ENCODE peak calls at places on chromosomes 11 and 22, in eight cellular contexts. One of them, this sample, is unnamed.

GRCh38 chr11:41983458-41983857 is 524.0 kb upstream of the LRRC4C start:
- DNase-seq in adrenal gland: no peak
- DNase-seq in Kasumi-1: no peak
- DNase-seq in dermis blood vessel endothelial cell: no peak
- DNase-seq in ELF-1: no peak
- DNase-seq in non-pigmented ciliary epithelial cell: no peak
- DNase-seq in AML-193: no peak
- DNase-seq in stimulated activated CD4-positive, alpha-beta T cell treated with anti-CD3 and anti-CD28 coated beads, Interleukin-12 subunit alpha, Interleukin-12 subunit beta, amount 100 ng/mL, for 24 hours: no peak
- DNase-seq in this sample: no peak

GRCh38 chr11:36033082-36033751 is 89.4 kb downstream of the LDLRAD3 start:
- DNase-seq in AML-193: no peak
- DNase-seq in adrenal gland: no peak
- DNase-seq in Kasumi-1: no peak
- DNase-seq in stimulated activated CD4-positive, alpha-beta T cell treated with anti-CD3 and anti-CD28 coated beads, Interleukin-12 subunit alpha, Interleukin-12 subunit beta, amount 100 ng/mL, for 24 hours: no peak
- DNase-seq in dermis blood vessel endothelial cell: no peak
- DNase-seq in non-pigmented ciliary epithelial cell: no peak
- DNase-seq in ELF-1: peak
- DNase-seq in this sample: no peak

GRCh38 chr11:75475767-75476650 is 43.0 kb upstream of the KLHL35 start:
- DNase-seq in stimulated activated CD4-positive, alpha-beta T cell treated with anti-CD3 and anti-CD28 coated beads, Interleukin-12 subunit alpha, Interleukin-12 subunit beta, amount 100 ng/mL, for 24 hours: no peak
- DNase-seq in non-pigmented ciliary epithelial cell: no peak
- DNase-seq in adrenal gland: no peak
- DNase-seq in dermis blood vessel endothelial cell: peak
- DNase-seq in Kasumi-1: peak
- DNase-seq in AML-193: no peak
- DNase-seq in ELF-1: no peak
- DNase-seq in this sample: no peak

GRCh38 chr11:14117632-14118031 is 155.1 kb downstream of the SPON1 start:
- DNase-seq in dermis blood vessel endothelial cell: no peak
- DNase-seq in AML-193: no peak
- DNase-seq in stimulated activated CD4-positive, alpha-beta T cell treated with anti-CD3 and anti-CD28 coated beads, Interleukin-12 subunit alpha, Interleukin-12 subunit beta, amount 100 ng/mL, for 24 hours: no peak
- DNase-seq in Kasumi-1: no peak
- DNase-seq in non-pigmented ciliary epithelial cell: no peak
- DNase-seq in ELF-1: no peak
- DNase-seq in adrenal gland: no peak
- DNase-seq in this sample: no peak

GRCh38 chr11:122784325-122785155 is 53.8 kb upstream of the CRTAM start:
- DNase-seq in ELF-1: no peak
- DNase-seq in Kasumi-1: no peak
- DNase-seq in AML-193: no peak
- DNase-seq in stimulated activated CD4-positive, alpha-beta T cell treated with anti-CD3 and anti-CD28 coated beads, Interleukin-12 subunit alpha, Interleukin-12 subunit beta, amount 100 ng/mL, for 24 hours: no peak
- DNase-seq in non-pigmented ciliary epithelial cell: peak
- DNase-seq in adrenal gland: peak
- DNase-seq in dermis blood vessel endothelial cell: peak
- DNase-seq in this sample: no peak

GRCh38 chr11:86524603-86525352 is 147.6 kb downstream of the ME3 start:
- DNase-seq in AML-193: no peak
- DNase-seq in ELF-1: no peak
- DNase-seq in stimulated activated CD4-positive, alpha-beta T cell treated with anti-CD3 and anti-CD28 coated beads, Interleukin-12 subunit alpha, Interleukin-12 subunit beta, amount 100 ng/mL, for 24 hours: no peak
- DNase-seq in Kasumi-1: no peak
- DNase-seq in adrenal gland: no peak
- DNase-seq in non-pigmented ciliary epithelial cell: no peak
- DNase-seq in dermis blood vessel endothelial cell: peak
- DNase-seq in this sample: no peak

GRCh38 chr11:112734207-112734606 is 227.0 kb upstream of the NCAM1 start:
- DNase-seq in stimulated activated CD4-positive, alpha-beta T cell treated with anti-CD3 and anti-CD28 coated beads, Interleukin-12 subunit alpha, Interleukin-12 subunit beta, amount 100 ng/mL, for 24 hours: no peak
- DNase-seq in non-pigmented ciliary epithelial cell: no peak
- DNase-seq in Kasumi-1: no peak
- DNase-seq in AML-193: no peak
- DNase-seq in dermis blood vessel endothelial cell: no peak
- DNase-seq in ELF-1: peak
- DNase-seq in adrenal gland: peak
- DNase-seq in this sample: no peak

GRCh38 chr22:42385691-42386090 is 46.5 kb downstream of the NFAM1 start:
- DNase-seq in dermis blood vessel endothelial cell: no peak
- DNase-seq in ELF-1: no peak
- DNase-seq in Kasumi-1: no peak
- DNase-seq in stimulated activated CD4-positive, alpha-beta T cell treated with anti-CD3 and anti-CD28 coated beads, Interleukin-12 subunit alpha, Interleukin-12 subunit beta, amount 100 ng/mL, for 24 hours: no peak
- DNase-seq in AML-193: no peak
- DNase-seq in non-pigmented ciliary epithelial cell: no peak
- DNase-seq in adrenal gland: no peak
- DNase-seq in this sample: no peak

GRCh38 chr22:39524753-39525657 is 4.6 kb downstream of the ATF4 start:
- DNase-seq in AML-193: no peak
- DNase-seq in dermis blood vessel endothelial cell: no peak
- DNase-seq in stimulated activated CD4-positive, alpha-beta T cell treated with anti-CD3 and anti-CD28 coated beads, Interleukin-12 subunit alpha, Interleukin-12 subunit beta, amount 100 ng/mL, for 24 hours: no peak
- DNase-seq in Kasumi-1: no peak
- DNase-seq in ELF-1: peak
- DNase-seq in adrenal gland: no peak
- DNase-seq in non-pigmented ciliary epithelial cell: no peak
- DNase-seq in this sample: no peak

GRCh38 chr11:44566952-44567875 is 1.8 kb downstream of the CD82 start:
- DNase-seq in ELF-1: no peak
- DNase-seq in dermis blood vessel endothelial cell: no peak
- DNase-seq in stimulated activated CD4-positive, alpha-beta T cell treated with anti-CD3 and anti-CD28 coated beads, Interleukin-12 subunit alpha, Interleukin-12 subunit beta, amount 100 ng/mL, for 24 hours: peak
- DNase-seq in AML-193: peak
- DNase-seq in Kasumi-1: no peak
- DNase-seq in adrenal gland: no peak
- DNase-seq in non-pigmented ciliary epithelial cell: no peak
- DNase-seq in this sample: no peak

GRCh38 chr22:44583076-44583760 is 85.2 kb upstream of the RTL6 start:
- DNase-seq in adrenal gland: peak
- DNase-seq in Kasumi-1: no peak
- DNase-seq in stimulated activated CD4-positive, alpha-beta T cell treated with anti-CD3 and anti-CD28 coated beads, Interleukin-12 subunit alpha, Interleukin-12 subunit beta, amount 100 ng/mL, for 24 hours: no peak
- DNase-seq in non-pigmented ciliary epithelial cell: no peak
- DNase-seq in AML-193: no peak
- DNase-seq in dermis blood vessel endothelial cell: no peak
- DNase-seq in ELF-1: no peak
- DNase-seq in this sample: no peak

GRCh38 chr11:129143335-129143734 is 48.8 kb downstream of the ARHGAP32 start:
- DNase-seq in non-pigmented ciliary epithelial cell: peak
- DNase-seq in Kasumi-1: no peak
- DNase-seq in AML-193: no peak
- DNase-seq in dermis blood vessel endothelial cell: peak
- DNase-seq in ELF-1: peak
- DNase-seq in adrenal gland: peak
- DNase-seq in stimulated activated CD4-positive, alpha-beta T cell treated with anti-CD3 and anti-CD28 coated beads, Interleukin-12 subunit alpha, Interleukin-12 subunit beta, amount 100 ng/mL, for 24 hours: no peak
- DNase-seq in this sample: no peak

GRCh38 chr22:43176090-43176489 is 10.8 kb downstream of the TTLL12 start:
- DNase-seq in ELF-1: no peak
- DNase-seq in adrenal gland: no peak
- DNase-seq in stimulated activated CD4-positive, alpha-beta T cell treated with anti-CD3 and anti-CD28 coated beads, Interleukin-12 subunit alpha, Interleukin-12 subunit beta, amount 100 ng/mL, for 24 hours: no peak
- DNase-seq in Kasumi-1: no peak
- DNase-seq in non-pigmented ciliary epithelial cell: no peak
- DNase-seq in AML-193: no peak
- DNase-seq in dermis blood vessel endothelial cell: peak
- DNase-seq in this sample: no peak

GRCh38 chr11:44958165-44958564 is 7.5 kb upstream of the TP53I11 start:
- DNase-seq in AML-193: no peak
- DNase-seq in ELF-1: no peak
- DNase-seq in dermis blood vessel endothelial cell: no peak
- DNase-seq in non-pigmented ciliary epithelial cell: no peak
- DNase-seq in adrenal gland: no peak
- DNase-seq in stimulated activated CD4-positive, alpha-beta T cell treated with anti-CD3 and anti-CD28 coated beads, Interleukin-12 subunit alpha, Interleukin-12 subunit beta, amount 100 ng/mL, for 24 hours: no peak
- DNase-seq in Kasumi-1: no peak
- DNase-seq in this sample: no peak

GRCh38 chr11:109236696-109237095 is 185.3 kb upstream of the C11orf87 start:
- DNase-seq in AML-193: no peak
- DNase-seq in dermis blood vessel endothelial cell: no peak
- DNase-seq in non-pigmented ciliary epithelial cell: no peak
- DNase-seq in Kasumi-1: no peak
- DNase-seq in adrenal gland: no peak
- DNase-seq in ELF-1: no peak
- DNase-seq in stimulated activated CD4-positive, alpha-beta T cell treated with anti-CD3 and anti-CD28 coated beads, Interleukin-12 subunit alpha, Interleukin-12 subunit beta, amount 100 ng/mL, for 24 hours: no peak
- DNase-seq in this sample: no peak

GRCh38 chr11:118438314-118438931 is 2.1 kb downstream of the KMT2A start:
- DNase-seq in stimulated activated CD4-positive, alpha-beta T cell treated with anti-CD3 and anti-CD28 coated beads, Interleukin-12 subunit alpha, Interleukin-12 subunit beta, amount 100 ng/mL, for 24 hours: peak
- DNase-seq in Kasumi-1: peak
- DNase-seq in non-pigmented ciliary epithelial cell: peak
- DNase-seq in adrenal gland: peak
- DNase-seq in dermis blood vessel endothelial cell: peak
- DNase-seq in AML-193: peak
- DNase-seq in ELF-1: peak
- DNase-seq in this sample: no peak

GRCh38 chr11:5983443-5983842 is 3.3 kb downstream of the OR52L1 start:
- DNase-seq in dermis blood vessel endothelial cell: no peak
- DNase-seq in Kasumi-1: no peak
- DNase-seq in stimulated activated CD4-positive, alpha-beta T cell treated with anti-CD3 and anti-CD28 coated beads, Interleukin-12 subunit alpha, Interleukin-12 subunit beta, amount 100 ng/mL, for 24 hours: no peak
- DNase-seq in ELF-1: no peak
- DNase-seq in AML-193: no peak
- DNase-seq in adrenal gland: no peak
- DNase-seq in non-pigmented ciliary epithelial cell: no peak
- DNase-seq in this sample: no peak

GRCh38 chr11:105244157-105244820 is 104.7 kb upstream of the CARD18 start:
- DNase-seq in ELF-1: no peak
- DNase-seq in dermis blood vessel endothelial cell: peak
- DNase-seq in AML-193: peak
- DNase-seq in adrenal gland: no peak
- DNase-seq in Kasumi-1: peak
- DNase-seq in stimulated activated CD4-positive, alpha-beta T cell treated with anti-CD3 and anti-CD28 coated beads, Interleukin-12 subunit alpha, Interleukin-12 subunit beta, amount 100 ng/mL, for 24 hours: no peak
- DNase-seq in non-pigmented ciliary epithelial cell: peak
- DNase-seq in this sample: no peak

GRCh38 chr11:86370171-86370570 is 4.5 kb upstream of the CCDC81 start:
- DNase-seq in AML-193: no peak
- DNase-seq in adrenal gland: no peak
- DNase-seq in Kasumi-1: no peak
- DNase-seq in stimulated activated CD4-positive, alpha-beta T cell treated with anti-CD3 and anti-CD28 coated beads, Interleukin-12 subunit alpha, Interleukin-12 subunit beta, amount 100 ng/mL, for 24 hours: no peak
- DNase-seq in non-pigmented ciliary epithelial cell: no peak
- DNase-seq in ELF-1: no peak
- DNase-seq in dermis blood vessel endothelial cell: no peak
- DNase-seq in this sample: peak

GRCh38 chr11:117199061-117199915 is at the start of gene TAGLN:
- DNase-seq in dermis blood vessel endothelial cell: peak
- DNase-seq in non-pigmented ciliary epithelial cell: peak
- DNase-seq in stimulated activated CD4-positive, alpha-beta T cell treated with anti-CD3 and anti-CD28 coated beads, Interleukin-12 subunit alpha, Interleukin-12 subunit beta, amount 100 ng/mL, for 24 hours: no peak
- DNase-seq in Kasumi-1: no peak
- DNase-seq in ELF-1: peak
- DNase-seq in AML-193: no peak
- DNase-seq in adrenal gland: no peak
- DNase-seq in this sample: no peak

GRCh38 chr22:32883131-32883530 is 81.6 kb downstream of the TIMP3 start:
- DNase-seq in dermis blood vessel endothelial cell: no peak
- DNase-seq in adrenal gland: no peak
- DNase-seq in stimulated activated CD4-positive, alpha-beta T cell treated with anti-CD3 and anti-CD28 coated beads, Interleukin-12 subunit alpha, Interleukin-12 subunit beta, amount 100 ng/mL, for 24 hours: no peak
- DNase-seq in non-pigmented ciliary epithelial cell: no peak
- DNase-seq in Kasumi-1: no peak
- DNase-seq in ELF-1: no peak
- DNase-seq in AML-193: no peak
- DNase-seq in this sample: no peak

GRCh38 chr11:2587132-2587930 is 112.5 kb downstream of the KCNQ1OT1 start:
- DNase-seq in non-pigmented ciliary epithelial cell: no peak
- DNase-seq in ELF-1: no peak
- DNase-seq in adrenal gland: peak
- DNase-seq in Kasumi-1: no peak
- DNase-seq in stimulated activated CD4-positive, alpha-beta T cell treated with anti-CD3 and anti-CD28 coated beads, Interleukin-12 subunit alpha, Interleukin-12 subunit beta, amount 100 ng/mL, for 24 hours: no peak
- DNase-seq in dermis blood vessel endothelial cell: no peak
- DNase-seq in AML-193: no peak
- DNase-seq in this sample: no peak

GRCh38 chr22:39661842-39662676 is 91.5 kb downstream of the CACNA1I start:
- DNase-seq in AML-193: no peak
- DNase-seq in stimulated activated CD4-positive, alpha-beta T cell treated with anti-CD3 and anti-CD28 coated beads, Interleukin-12 subunit alpha, Interleukin-12 subunit beta, amount 100 ng/mL, for 24 hours: peak
- DNase-seq in non-pigmented ciliary epithelial cell: no peak
- DNase-seq in ELF-1: peak
- DNase-seq in adrenal gland: no peak
- DNase-seq in Kasumi-1: no peak
- DNase-seq in dermis blood vessel endothelial cell: no peak
- DNase-seq in this sample: no peak

GRCh38 chr11:130638048-130638447 is 189.6 kb downstream of the ADAMTS15 start:
- DNase-seq in dermis blood vessel endothelial cell: no peak
- DNase-seq in adrenal gland: no peak
- DNase-seq in AML-193: no peak
- DNase-seq in ELF-1: no peak
- DNase-seq in non-pigmented ciliary epithelial cell: no peak
- DNase-seq in stimulated activated CD4-positive, alpha-beta T cell treated with anti-CD3 and anti-CD28 coated beads, Interleukin-12 subunit alpha, Interleukin-12 subunit beta, amount 100 ng/mL, for 24 hours: no peak
- DNase-seq in Kasumi-1: no peak
- DNase-seq in this sample: no peak

GRCh38 chr11:127395034-127395433 is 394.5 kb upstream of the KIRREL3 start:
- DNase-seq in non-pigmented ciliary epithelial cell: no peak
- DNase-seq in ELF-1: no peak
- DNase-seq in adrenal gland: no peak
- DNase-seq in stimulated activated CD4-positive, alpha-beta T cell treated with anti-CD3 and anti-CD28 coated beads, Interleukin-12 subunit alpha, Interleukin-12 subunit beta, amount 100 ng/mL, for 24 hours: no peak
- DNase-seq in dermis blood vessel endothelial cell: no peak
- DNase-seq in Kasumi-1: no peak
- DNase-seq in AML-193: no peak
- DNase-seq in this sample: no peak

GRCh38 chr11:44133335-44133946 is 38.0 kb downstream of the EXT2 start:
- DNase-seq in ELF-1: peak
- DNase-seq in AML-193: peak
- DNase-seq in adrenal gland: no peak
- DNase-seq in stimulated activated CD4-positive, alpha-beta T cell treated with anti-CD3 and anti-CD28 coated beads, Interleukin-12 subunit alpha, Interleukin-12 subunit beta, amount 100 ng/mL, for 24 hours: no peak
- DNase-seq in dermis blood vessel endothelial cell: peak
- DNase-seq in Kasumi-1: peak
- DNase-seq in non-pigmented ciliary epithelial cell: no peak
- DNase-seq in this sample: peak

GRCh38 chr11:103987631-103988594 is 48.5 kb upstream of the DDI1 start:
- DNase-seq in ELF-1: no peak
- DNase-seq in adrenal gland: no peak
- DNase-seq in Kasumi-1: no peak
- DNase-seq in non-pigmented ciliary epithelial cell: no peak
- DNase-seq in AML-193: no peak
- DNase-seq in stimulated activated CD4-positive, alpha-beta T cell treated with anti-CD3 and anti-CD28 coated beads, Interleukin-12 subunit alpha, Interleukin-12 subunit beta, amount 100 ng/mL, for 24 hours: no peak
- DNase-seq in dermis blood vessel endothelial cell: no peak
- DNase-seq in this sample: no peak

GRCh38 chr11:105489431-105489830 is 120.4 kb upstream of the GRIA4 start:
- DNase-seq in dermis blood vessel endothelial cell: peak
- DNase-seq in Kasumi-1: no peak
- DNase-seq in AML-193: no peak
- DNase-seq in adrenal gland: no peak
- DNase-seq in non-pigmented ciliary epithelial cell: no peak
- DNase-seq in stimulated activated CD4-positive, alpha-beta T cell treated with anti-CD3 and anti-CD28 coated beads, Interleukin-12 subunit alpha, Interleukin-12 subunit beta, amount 100 ng/mL, for 24 hours: no peak
- DNase-seq in ELF-1: no peak
- DNase-seq in this sample: no peak

GRCh38 chr11:26229270-26229669 is 102.7 kb upstream of the ANO3 start:
- DNase-seq in adrenal gland: no peak
- DNase-seq in stimulated activated CD4-positive, alpha-beta T cell treated with anti-CD3 and anti-CD28 coated beads, Interleukin-12 subunit alpha, Interleukin-12 subunit beta, amount 100 ng/mL, for 24 hours: no peak
- DNase-seq in ELF-1: no peak
- DNase-seq in non-pigmented ciliary epithelial cell: peak
- DNase-seq in AML-193: no peak
- DNase-seq in dermis blood vessel endothelial cell: peak
- DNase-seq in Kasumi-1: no peak
- DNase-seq in this sample: no peak

GRCh38 chr22:36493690-36494110 is 12.3 kb upstream of the TXN2 start:
- DNase-seq in adrenal gland: no peak
- DNase-seq in AML-193: peak
- DNase-seq in Kasumi-1: peak
- DNase-seq in ELF-1: no peak
- DNase-seq in stimulated activated CD4-positive, alpha-beta T cell treated with anti-CD3 and anti-CD28 coated beads, Interleukin-12 subunit alpha, Interleukin-12 subunit beta, amount 100 ng/mL, for 24 hours: no peak
- DNase-seq in dermis blood vessel endothelial cell: no peak
- DNase-seq in non-pigmented ciliary epithelial cell: no peak
- DNase-seq in this sample: no peak

GRCh38 chr11:40306938-40307548 is 1152.4 kb downstream of the LRRC4C start:
- DNase-seq in stimulated activated CD4-positive, alpha-beta T cell treated with anti-CD3 and anti-CD28 coated beads, Interleukin-12 subunit alpha, Interleukin-12 subunit beta, amount 100 ng/mL, for 24 hours: no peak
- DNase-seq in dermis blood vessel endothelial cell: peak
- DNase-seq in AML-193: peak
- DNase-seq in non-pigmented ciliary epithelial cell: no peak
- DNase-seq in adrenal gland: peak
- DNase-seq in ELF-1: peak
- DNase-seq in Kasumi-1: peak
- DNase-seq in this sample: peak

This sample was measured in NCI-H748 treated with DMSO at 0.1 percent for 48 hours.